ENCODE peak calls at places on chromosome 6, in six cellular contexts. One of them, this sample, is unnamed.
A peak's percentile ranks its signal among the peaks of the same experiment; 100 is the strongest.

GRCh38 chr6:49430187-49430586 is 32.9 kb downstream of the MMUT start:
- DNase-seq in mesendoderm: no peak
- DNase-seq in cardiac muscle cell: no peak
- DNase-seq in heart right ventricle: no peak
- DNase-seq in aorta: no peak
- DNase-seq in heart left ventricle: no peak
- DNase-seq in this sample: no peak

GRCh38 chr6:144912474-144912873 is 627.3 kb downstream of the UTRN start:
- DNase-seq in heart left ventricle: no peak
- DNase-seq in aorta: no peak
- DNase-seq in mesendoderm: no peak
- DNase-seq in heart right ventricle: no peak
- DNase-seq in cardiac muscle cell: no peak
- DNase-seq in this sample: peak; percentile 76

GRCh38 chr6:110878751-110879539 is 4.4 kb downstream of the AMD1 start:
- DNase-seq in cardiac muscle cell: peak; percentile 45
- DNase-seq in heart right ventricle: no peak
- DNase-seq in aorta: no peak
- DNase-seq in mesendoderm: peak; percentile 64
- DNase-seq in heart left ventricle: no peak
- DNase-seq in this sample: no peak

GRCh38 chr6:4402477-4402976 is 267.2 kb upstream of the ECI2 start:
- DNase-seq in aorta: no peak
- DNase-seq in heart right ventricle: peak; percentile 71
- DNase-seq in cardiac muscle cell: peak; percentile 65
- DNase-seq in heart left ventricle: peak; percentile 58
- DNase-seq in mesendoderm: peak; percentile 55
- DNase-seq in this sample: peak; percentile 57

GRCh38 chr6:89281779-89282246 is 33.3 kb downstream of the GABRR2 start:
- DNase-seq in cardiac muscle cell: peak; percentile 61
- DNase-seq in heart right ventricle: no peak
- DNase-seq in heart left ventricle: no peak
- DNase-seq in aorta: no peak
- DNase-seq in mesendoderm: peak; percentile 87
- DNase-seq in this sample: no peak

GRCh38 chr6:89999995-90000825 is 105.9 kb downstream of the GJA10 start:
- DNase-seq in cardiac muscle cell: no peak
- DNase-seq in aorta: no peak
- DNase-seq in heart right ventricle: peak; percentile 11
- DNase-seq in heart left ventricle: no peak
- DNase-seq in mesendoderm: no peak
- DNase-seq in this sample: no peak

GRCh38 chr6:38018755-38019165 is 199.2 kb downstream of the ZFAND3 start:
- DNase-seq in heart right ventricle: no peak
- DNase-seq in cardiac muscle cell: no peak
- DNase-seq in aorta: no peak
- DNase-seq in heart left ventricle: no peak
- DNase-seq in mesendoderm: no peak
- DNase-seq in this sample: no peak

GRCh38 chr6:22248513-22249308 is 48.1 kb downstream of the PRL start:
- DNase-seq in heart left ventricle: no peak
- DNase-seq in mesendoderm: peak; percentile 35
- DNase-seq in heart right ventricle: peak; percentile 6
- DNase-seq in aorta: no peak
- DNase-seq in cardiac muscle cell: no peak
- DNase-seq in this sample: peak; percentile 56

GRCh38 chr6:150091466-150091865 is 22.5 kb upstream of the ULBP3 start:
- DNase-seq in aorta: no peak
- DNase-seq in mesendoderm: no peak
- DNase-seq in cardiac muscle cell: no peak
- DNase-seq in heart left ventricle: no peak
- DNase-seq in heart right ventricle: no peak
- DNase-seq in this sample: no peak

GRCh38 chr6:101249470-101249869 is 144.0 kb upstream of the GRIK2 start:
- DNase-seq in heart right ventricle: no peak
- DNase-seq in cardiac muscle cell: no peak
- DNase-seq in mesendoderm: no peak
- DNase-seq in heart left ventricle: no peak
- DNase-seq in aorta: no peak
- DNase-seq in this sample: no peak

GRCh38 chr6:8492536-8493125 is 57.3 kb upstream of the SLC35B3 start:
- DNase-seq in mesendoderm: no peak
- DNase-seq in heart left ventricle: no peak
- DNase-seq in cardiac muscle cell: no peak
- DNase-seq in aorta: no peak
- DNase-seq in heart right ventricle: no peak
- DNase-seq in this sample: no peak

GRCh38 chr6:148464319-148465010 is 121.8 kb downstream of the SASH1 start:
- DNase-seq in cardiac muscle cell: peak; percentile 73
- DNase-seq in heart left ventricle: peak; percentile 56
- DNase-seq in mesendoderm: peak; percentile 70
- DNase-seq in aorta: no peak
- DNase-seq in heart right ventricle: peak; percentile 77
- DNase-seq in this sample: peak; percentile 63

GRCh38 chr6:136927313-136927712 is 5.2 kb downstream of the SLC35D3 start:
- DNase-seq in aorta: no peak
- DNase-seq in cardiac muscle cell: no peak
- DNase-seq in heart left ventricle: no peak
- DNase-seq in heart right ventricle: no peak
- DNase-seq in mesendoderm: peak; percentile 72
- DNase-seq in this sample: no peak

GRCh38 chr6:7922596-7922995 is 12.0 kb upstream of the TXNDC5 start:
- DNase-seq in aorta: no peak
- DNase-seq in cardiac muscle cell: no peak
- DNase-seq in mesendoderm: no peak
- DNase-seq in heart left ventricle: no peak
- DNase-seq in heart right ventricle: no peak
- DNase-seq in this sample: no peak

GRCh38 chr6:40997256-40997957 is 41.6 kb downstream of the UNC5CL start:
- DNase-seq in heart right ventricle: no peak
- DNase-seq in heart left ventricle: no peak
- DNase-seq in mesendoderm: peak; percentile 99
- DNase-seq in cardiac muscle cell: peak; percentile 15
- DNase-seq in aorta: no peak
- DNase-seq in this sample: peak; percentile 54

GRCh38 chr6:150176152-150176551 is 33.3 kb downstream of the PPP1R14C start:
- DNase-seq in heart right ventricle: peak; percentile 59
- DNase-seq in cardiac muscle cell: no peak
- DNase-seq in aorta: no peak
- DNase-seq in heart left ventricle: peak; percentile 88
- DNase-seq in mesendoderm: no peak
- DNase-seq in this sample: no peak

GRCh38 chr6:13305791-13306190 is 22.5 kb downstream of the TBC1D7 start:
- DNase-seq in heart left ventricle: no peak
- DNase-seq in heart right ventricle: no peak
- DNase-seq in mesendoderm: no peak
- DNase-seq in aorta: no peak
- DNase-seq in cardiac muscle cell: no peak
- DNase-seq in this sample: no peak

GRCh38 chr6:31007694-31008093 is 2.6 kb upstream of the MUC22 start:
- DNase-seq in heart right ventricle: no peak
- DNase-seq in mesendoderm: no peak
- DNase-seq in aorta: no peak
- DNase-seq in cardiac muscle cell: no peak
- DNase-seq in heart left ventricle: no peak
- DNase-seq in this sample: peak; percentile 51

GRCh38 chr6:33207569-33208088 is 671 bp upstream of the RING1 start:
- DNase-seq in cardiac muscle cell: peak; percentile 69
- DNase-seq in mesendoderm: no peak
- DNase-seq in aorta: peak; percentile 73
- DNase-seq in heart left ventricle: peak; percentile 63
- DNase-seq in heart right ventricle: peak; percentile 53
- DNase-seq in this sample: no peak

GRCh38 chr6:40896696-40897095 is 142.3 kb downstream of the UNC5CL start:
- DNase-seq in aorta: no peak
- DNase-seq in heart left ventricle: no peak
- DNase-seq in mesendoderm: no peak
- DNase-seq in cardiac muscle cell: no peak
- DNase-seq in heart right ventricle: no peak
- DNase-seq in this sample: no peak

GRCh38 chr6:110560239-110561015 is 84.0 kb upstream of the SLC22A16 start:
- DNase-seq in heart right ventricle: no peak
- DNase-seq in aorta: no peak
- DNase-seq in cardiac muscle cell: no peak
- DNase-seq in heart left ventricle: no peak
- DNase-seq in mesendoderm: no peak
- DNase-seq in this sample: no peak

GRCh38 chr6:28906674-28907073 is 17.1 kb downstream of the TRIM27 start:
- DNase-seq in mesendoderm: no peak
- DNase-seq in aorta: no peak
- DNase-seq in heart right ventricle: no peak
- DNase-seq in heart left ventricle: no peak
- DNase-seq in cardiac muscle cell: no peak
- DNase-seq in this sample: no peak

GRCh38 chr6:153001767-153002612 is 519 bp downstream of the MTRF1L start:
- DNase-seq in heart right ventricle: peak; percentile 4
- DNase-seq in mesendoderm: peak; percentile 40
- DNase-seq in cardiac muscle cell: peak; percentile 36
- DNase-seq in aorta: no peak
- DNase-seq in heart left ventricle: no peak
- DNase-seq in this sample: no peak

GRCh38 chr6:129498556-129498940 is 211.4 kb downstream of the ARHGAP18 start:
- DNase-seq in aorta: no peak
- DNase-seq in heart left ventricle: no peak
- DNase-seq in cardiac muscle cell: no peak
- DNase-seq in mesendoderm: no peak
- DNase-seq in heart right ventricle: no peak
- DNase-seq in this sample: no peak

GRCh38 chr6:169190144-169190584 is 63.5 kb downstream of the THBS2 start:
- DNase-seq in heart right ventricle: peak; percentile 61
- DNase-seq in heart left ventricle: peak; percentile 79
- DNase-seq in mesendoderm: peak; percentile 21
- DNase-seq in aorta: peak; percentile 92
- DNase-seq in cardiac muscle cell: no peak
- DNase-seq in this sample: peak; percentile 20

GRCh38 chr6:90175627-90176538 is 120.8 kb downstream of the BACH2 start:
- DNase-seq in heart right ventricle: no peak
- DNase-seq in aorta: peak; percentile 52
- DNase-seq in cardiac muscle cell: no peak
- DNase-seq in mesendoderm: no peak
- DNase-seq in heart left ventricle: no peak
- DNase-seq in this sample: no peak

GRCh38 chr6:158408552-158409130 is 96.4 kb downstream of the TULP4 start:
- DNase-seq in heart left ventricle: peak; percentile 82
- DNase-seq in cardiac muscle cell: peak; percentile 25
- DNase-seq in aorta: peak; percentile 66
- DNase-seq in mesendoderm: no peak
- DNase-seq in heart right ventricle: peak; percentile 66
- DNase-seq in this sample: peak; percentile 68

GRCh38 chr6:21870071-21870729 is 276.6 kb downstream of the SOX4 start:
- DNase-seq in aorta: no peak
- DNase-seq in mesendoderm: no peak
- DNase-seq in heart left ventricle: no peak
- DNase-seq in cardiac muscle cell: no peak
- DNase-seq in heart right ventricle: no peak
- DNase-seq in this sample: no peak

GRCh38 chr6:7911345-7911725 is 747 bp upstream of the TXNDC5 start:
- DNase-seq in cardiac muscle cell: no peak
- DNase-seq in heart right ventricle: no peak
- DNase-seq in mesendoderm: peak; percentile 21
- DNase-seq in heart left ventricle: no peak
- DNase-seq in aorta: no peak
- DNase-seq in this sample: no peak

GRCh38 chr6:20688710-20689500 is 154.6 kb downstream of the CDKAL1 start:
- DNase-seq in aorta: no peak
- DNase-seq in heart right ventricle: no peak
- DNase-seq in heart left ventricle: no peak
- DNase-seq in mesendoderm: peak; percentile 37
- DNase-seq in cardiac muscle cell: no peak
- DNase-seq in this sample: no peak

GRCh38 chr6:87393026-87393622 is 14.6 kb upstream of the CFAP206 start:
- DNase-seq in heart left ventricle: no peak
- DNase-seq in aorta: no peak
- DNase-seq in mesendoderm: peak; percentile 65
- DNase-seq in heart right ventricle: peak; percentile 30
- DNase-seq in cardiac muscle cell: peak; percentile 80
- DNase-seq in this sample: peak; percentile 67

GRCh38 chr6:3310710-3311109 is 52.0 kb downstream of the PSMG4 start:
- DNase-seq in heart right ventricle: no peak
- DNase-seq in cardiac muscle cell: no peak
- DNase-seq in heart left ventricle: no peak
- DNase-seq in aorta: no peak
- DNase-seq in mesendoderm: no peak
- DNase-seq in this sample: no peak

GRCh38 chr6:111978826-111979225 is 75.1 kb upstream of the CCN6 start:
- DNase-seq in mesendoderm: no peak
- DNase-seq in cardiac muscle cell: no peak
- DNase-seq in aorta: no peak
- DNase-seq in heart right ventricle: no peak
- DNase-seq in heart left ventricle: no peak
- DNase-seq in this sample: peak; percentile 82
- H3K4me1 ChIP-seq in mesendoderm: no peaks in the 10 kb centered on the region
- H3K4me1 ChIP-seq in cardiac muscle cell: peaks cover 6% of the 10 kb centered on the region
- H3K4me1 ChIP-seq in aorta: no peaks in the 10 kb centered on the region
- H3K4me1 ChIP-seq in heart right ventricle: peaks cover 15% of the 10 kb centered on the region
- H3K4me1 ChIP-seq in heart left ventricle: no peaks in the 10 kb centered on the region
- H3K4me1 ChIP-seq in this sample: peaks cover 21% of the 10 kb centered on the region

GRCh38 chr6:32148722-32149576 is 2.8 kb downstream of the PRRT1 start:
- DNase-seq in heart right ventricle: peak; percentile 53
- DNase-seq in heart left ventricle: peak; percentile 63
- DNase-seq in mesendoderm: peak; percentile 56
- DNase-seq in cardiac muscle cell: no peak
- DNase-seq in aorta: peak; percentile 82
- DNase-seq in this sample: no peak
- H3K4me3 ChIP-seq in heart right ventricle: peak overlapping the region; percentile 32
- H3K4me3 ChIP-seq in heart left ventricle: peak overlapping the region; percentile 29
- H3K4me3 ChIP-seq in mesendoderm: no peak overlapping the region
- H3K4me3 ChIP-seq in cardiac muscle cell: no peak overlapping the region
- H3K4me3 ChIP-seq in aorta: no peak overlapping the region
- H3K4me3 ChIP-seq in this sample: no peak overlapping the region

DNA sequence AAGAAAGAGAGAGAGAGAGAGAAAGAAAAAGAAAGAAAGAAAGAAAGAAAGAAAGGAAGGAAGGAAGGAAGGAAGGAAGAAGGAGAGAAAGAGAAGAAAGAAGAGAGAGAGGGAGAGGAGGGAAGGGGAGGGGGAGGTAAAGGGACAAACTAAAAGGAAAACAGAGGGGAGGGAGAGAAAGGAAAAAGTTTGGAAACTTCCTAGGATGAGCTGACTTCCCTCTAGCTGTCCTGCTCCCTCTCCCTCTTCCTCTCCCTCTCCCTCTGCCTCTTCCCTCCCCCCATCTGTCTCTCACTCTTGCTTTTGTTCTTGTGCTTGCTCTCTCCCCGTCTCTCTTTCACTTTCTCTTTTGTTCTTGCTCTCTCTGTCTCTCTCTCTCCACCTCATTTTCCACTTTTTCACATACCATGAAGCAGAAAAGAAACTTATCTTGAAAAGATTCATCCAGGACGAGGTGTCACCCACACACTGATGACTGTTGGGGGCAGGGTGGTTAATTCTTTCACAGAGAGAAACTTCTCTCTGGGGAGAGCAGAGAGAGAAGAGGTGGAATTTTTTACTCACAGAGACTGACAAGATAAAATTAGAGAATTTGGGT is 56.4 kb upstream of the DUSP22 start:
- DNase-seq in heart left ventricle: no peak
- DNase-seq in mesendoderm: peak; percentile 54
- DNase-seq in cardiac muscle cell: no peak
- DNase-seq in aorta: no peak
- DNase-seq in heart right ventricle: peak; percentile 29
- DNase-seq in this sample: peak; percentile 62
- H3K27ac ChIP-seq in heart left ventricle: no peak overlapping the region
- H3K27ac ChIP-seq in mesendoderm: no peak overlapping the region
- H3K27ac ChIP-seq in cardiac muscle cell: no peak overlapping the region
- H3K27ac ChIP-seq in aorta: no peak overlapping the region
- H3K27ac ChIP-seq in heart right ventricle: peak overlapping the region; percentile 51
- H3K27ac ChIP-seq in this sample: no peak overlapping the region

GRCh38 chr6:154222716-154223115 is 133.9 kb downstream of the IPCEF1 start:
- DNase-seq in cardiac muscle cell: no peak
- DNase-seq in aorta: no peak
- DNase-seq in mesendoderm: no peak
- DNase-seq in heart right ventricle: no peak
- DNase-seq in heart left ventricle: no peak
- DNase-seq in this sample: no peak
- H3K4me1 ChIP-seq in cardiac muscle cell: no peaks in the 10 kb centered on the region
- H3K4me1 ChIP-seq in aorta: no peaks in the 10 kb centered on the region
- H3K4me1 ChIP-seq in mesendoderm: peaks cover 2% of the 10 kb centered on the region
- H3K4me1 ChIP-seq in heart right ventricle: no peaks in the 10 kb centered on the region
- H3K4me1 ChIP-seq in heart left ventricle: no peaks in the 10 kb centered on the region
- H3K4me1 ChIP-seq in this sample: no peaks in the 10 kb centered on the region

This sample was measured in SJSA1.